ENCODE peak calls at places on chromosomes 4 and X, in four cellular contexts. H is RKO; J is stimulated activated CD4-positive, alpha-beta T cell treated with anti-CD3 and anti-CD28 coated beads, Interleukin-4, amount 100 ng/mL, for 48 hours; P is stimulated activated naive CD4-positive, alpha-beta T cell. A is an unnamed sample.

GRCh38 chr4:6296026-6296425 is 26.4 kb downstream of the WFS1 start:
- DNase-seq in J (no peak), H (no peak), P (no peak), A (no peak)

GRCh38 chr4:76752911-76753494 is 144.9 kb downstream of the SOWAHB start:
- DNase-seq in H (peak), J (no peak), P (no peak), A (no peak)

GRCh38 chr4:38819569-38819968 is 15.0 kb upstream of the TLR1 start:
- DNase-seq in J (no peak), H (no peak), P (no peak), A (no peak)

GRCh38 chrX:107420571-107420970 is 28.9 kb upstream of the FRMPD3 start:
- DNase-seq in H (no peak), P (no peak), J (no peak), A (no peak)

GRCh38 chr4:128353791-128354190 is 66.2 kb upstream of the PGRMC2 start:
- DNase-seq in J (no peak), H (no peak), P (no peak), A (no peak)

GRCh38 chr4:83852085-83852451 is 316.2 kb downstream of the GPAT3 start:
- DNase-seq in P (no peak), H (no peak), J (no peak), A (no peak)

GRCh38 chrX:110123331-110123782 is 120.4 kb downstream of the TMEM164 start:
- DNase-seq in P (no peak), H (no peak), J (no peak), A (no peak)

GRCh38 chr4:3475041-3475712 is 12.1 kb downstream of the DOK7 start:
- DNase-seq in H (no peak), J (no peak), P (no peak), A (no peak)

GRCh38 chrX:117407449-117408170 is 709.0 kb downstream of the KLHL13 start:
- DNase-seq in J (no peak), H (no peak), P (no peak), A (no peak)

GRCh38 chrX:104482757-104483156 is 83.2 kb upstream of the IL1RAPL2 start:
- DNase-seq in P (no peak), H (peak), J (no peak), A (no peak)

GRCh38 chr4:5993063-5993745 is 25.0 kb downstream of the C4orf50 start:
- DNase-seq in P (no peak), H (no peak), J (no peak), A (no peak)

GRCh38 chr4:158538176-158538575 is 16.5 kb downstream of the RXFP1 start:
- DNase-seq in H (peak), J (no peak), P (no peak), A (no peak)

GRCh38 chrX:103941201-103941975 is 21.0 kb upstream of the TMSB15B start:
- DNase-seq in H (peak), J (no peak), P (no peak), A (no peak)

GRCh38 chrX:16114640-16115039 is 8.7 kb upstream of the GRPR start:
- DNase-seq in P (no peak), H (no peak), J (no peak), A (no peak)

GRCh38 chrX:143648705-143649104 is 12.8 kb upstream of the SLITRK4 start:
- DNase-seq in J (no peak), H (peak), P (no peak), A (no peak)

GRCh38 chrX:2703991-2704369 is 12.9 kb downstream of the CD99 start:
- DNase-seq in H (no peak), P (no peak), J (no peak), A (no peak)

GRCh38 chrX:136065044-136065671 is 79.9 kb downstream of the SLC9A6 start:
- DNase-seq in P (peak), H (no peak), J (no peak), A (no peak)

GRCh38 chr4:11505225-11505971 is 76.7 kb upstream of the HS3ST1 start:
- DNase-seq in J (peak), H (no peak), P (no peak), A (no peak)

GRCh38 chr4:10120943-10121567 is 4.5 kb upstream of the WDR1 start:
- DNase-seq in P (no peak), H (no peak), J (no peak), A (no peak)

GRCh38 chr4:110139815-110140214 is 58.6 kb downstream of the ELOVL6 start:
- DNase-seq in P (no peak), H (no peak), J (no peak), A (no peak)

GRCh38 chr4:36177946-36178345 is 66.4 kb downstream of the ARAP2 start:
- DNase-seq in H (no peak), P (no peak), J (no peak), A (no peak)

GRCh38 chrX:54066841-54067240 is 22.6 kb upstream of the PHF8 start:
- DNase-seq in J (no peak), H (no peak), P (no peak), A (no peak)

GRCh38 chrX:80246273-80246672 is 174.0 kb upstream of the TENT5D start:
- DNase-seq in J (no peak), P (no peak), H (peak), A (no peak)